ENCODE peak calls at places on chromosomes 2 and 18, in four cellular contexts. One of them, this sample, is unnamed.

GRCh38 chr2:149141046-149141445 is 102.5 kb downstream of the LYPD6B start:
- DNase-seq in adrenal gland: no peak
- DNase-seq in lower lobe of right lung: no peak
- DNase-seq in Panc1: no peak
- DNase-seq in this sample: no peak

GRCh38 chr2:212863185-212863588 is 288.2 kb downstream of the IKZF2 start:
- DNase-seq in lower lobe of right lung: peak; percentile 43
- DNase-seq in Panc1: no peak
- DNase-seq in adrenal gland: peak; percentile 4
- DNase-seq in this sample: peak; percentile 44

GRCh38 chr2:233563663-233564430 is 2.7 kb downstream of the USP40 start:
- DNase-seq in adrenal gland: peak; percentile 3
- DNase-seq in lower lobe of right lung: no peak
- DNase-seq in Panc1: no peak
- DNase-seq in this sample: peak; percentile 4

GRCh38 chr2:8567469-8568108 is 114.3 kb upstream of the ID2 start:
- DNase-seq in lower lobe of right lung: no peak
- DNase-seq in Panc1: no peak
- DNase-seq in adrenal gland: no peak
- DNase-seq in this sample: peak; percentile 10

GRCh38 chr18:78878335-78878734 is 101.3 kb upstream of the SALL3 start:
- DNase-seq in Panc1: no peak
- DNase-seq in adrenal gland: no peak
- DNase-seq in lower lobe of right lung: no peak
- DNase-seq in this sample: no peak

GRCh38 chr18:48033770-48034650 is 103.6 kb upstream of the SMAD2 start:
- DNase-seq in lower lobe of right lung: no peak
- DNase-seq in Panc1: no peak
- DNase-seq in adrenal gland: peak; percentile 56
- DNase-seq in this sample: peak; percentile 10

GRCh38 chr2:23756593-23757292 is 170.2 kb downstream of the ATAD2B start:
- DNase-seq in Panc1: no peak
- DNase-seq in adrenal gland: no peak
- DNase-seq in lower lobe of right lung: no peak
- DNase-seq in this sample: no peak

GRCh38 chr2:69041214-69041613 is 28.2 kb downstream of the ANTXR1 start:
- DNase-seq in Panc1: no peak
- DNase-seq in lower lobe of right lung: no peak
- DNase-seq in adrenal gland: no peak
- DNase-seq in this sample: peak; percentile 58

GRCh38 chr18:49725809-49726514 is 87.4 kb downstream of the ACAA2 start:
- DNase-seq in Panc1: no peak
- DNase-seq in adrenal gland: peak; percentile 33
- DNase-seq in lower lobe of right lung: no peak
- DNase-seq in this sample: peak; percentile 100

GRCh38 chr2:156536534-156536933 is 100.4 kb downstream of the GPD2 start:
- DNase-seq in lower lobe of right lung: no peak
- DNase-seq in Panc1: no peak
- DNase-seq in adrenal gland: no peak
- DNase-seq in this sample: no peak

GRCh38 chr2:182302174-182302573 is 124.7 kb downstream of the PDE1A start:
- DNase-seq in lower lobe of right lung: no peak
- DNase-seq in adrenal gland: no peak
- DNase-seq in Panc1: no peak
- DNase-seq in this sample: peak; percentile 84

GRCh38 chr2:86646329-86646728 is 22.7 kb upstream of the RNF103 start:
- DNase-seq in Panc1: no peak
- DNase-seq in lower lobe of right lung: no peak
- DNase-seq in adrenal gland: no peak
- DNase-seq in this sample: no peak

GRCh38 chr2:231696004-231696367 is 12.3 kb upstream of the PTMA start:
- DNase-seq in Panc1: no peak
- DNase-seq in adrenal gland: no peak
- DNase-seq in lower lobe of right lung: no peak
- DNase-seq in this sample: no peak

GRCh38 chr18:78767648-78768071 is 212.0 kb upstream of the SALL3 start:
- DNase-seq in Panc1: no peak
- DNase-seq in lower lobe of right lung: no peak
- DNase-seq in adrenal gland: no peak
- DNase-seq in this sample: no peak

GRCh38 chr18:61203151-61203550 is 130.1 kb upstream of the CDH20 start:
- DNase-seq in adrenal gland: no peak
- DNase-seq in Panc1: no peak
- DNase-seq in lower lobe of right lung: no peak
- DNase-seq in this sample: no peak

GRCh38 chr2:54432181-54433020 is 23.7 kb upstream of the SPTBN1 start:
- DNase-seq in adrenal gland: no peak
- DNase-seq in lower lobe of right lung: peak; percentile 64
- DNase-seq in Panc1: no peak
- DNase-seq in this sample: no peak

GRCh38 chr2:95347681-95348608 is 50.8 kb downstream of the KCNIP3 start:
- DNase-seq in adrenal gland: no peak
- DNase-seq in Panc1: no peak
- DNase-seq in lower lobe of right lung: no peak
- DNase-seq in this sample: no peak

GRCh38 chr2:223101340-223102039 is 49.5 kb downstream of the KCNE4 start:
- DNase-seq in adrenal gland: no peak
- DNase-seq in Panc1: peak; percentile 10
- DNase-seq in lower lobe of right lung: no peak
- DNase-seq in this sample: peak; percentile 66

GRCh38 chr2:174575124-174575776 is 22.4 kb downstream of the WIPF1 start:
- DNase-seq in adrenal gland: no peak
- DNase-seq in lower lobe of right lung: no peak
- DNase-seq in Panc1: no peak
- DNase-seq in this sample: no peak

GRCh38 chr2:59314367-59314766 is 1073.2 kb upstream of the FANCL start:
- DNase-seq in lower lobe of right lung: no peak
- DNase-seq in adrenal gland: no peak
- DNase-seq in Panc1: no peak
- DNase-seq in this sample: no peak

GRCh38 chr2:59312022-59312421 is 1070.9 kb upstream of the FANCL start:
- DNase-seq in Panc1: no peak
- DNase-seq in adrenal gland: no peak
- DNase-seq in lower lobe of right lung: no peak
- DNase-seq in this sample: no peak

GRCh38 chr2:59308108-59308507 is 1067.0 kb upstream of the FANCL start:
- DNase-seq in Panc1: no peak
- DNase-seq in lower lobe of right lung: no peak
- DNase-seq in adrenal gland: no peak
- DNase-seq in this sample: no peak

DNA sequence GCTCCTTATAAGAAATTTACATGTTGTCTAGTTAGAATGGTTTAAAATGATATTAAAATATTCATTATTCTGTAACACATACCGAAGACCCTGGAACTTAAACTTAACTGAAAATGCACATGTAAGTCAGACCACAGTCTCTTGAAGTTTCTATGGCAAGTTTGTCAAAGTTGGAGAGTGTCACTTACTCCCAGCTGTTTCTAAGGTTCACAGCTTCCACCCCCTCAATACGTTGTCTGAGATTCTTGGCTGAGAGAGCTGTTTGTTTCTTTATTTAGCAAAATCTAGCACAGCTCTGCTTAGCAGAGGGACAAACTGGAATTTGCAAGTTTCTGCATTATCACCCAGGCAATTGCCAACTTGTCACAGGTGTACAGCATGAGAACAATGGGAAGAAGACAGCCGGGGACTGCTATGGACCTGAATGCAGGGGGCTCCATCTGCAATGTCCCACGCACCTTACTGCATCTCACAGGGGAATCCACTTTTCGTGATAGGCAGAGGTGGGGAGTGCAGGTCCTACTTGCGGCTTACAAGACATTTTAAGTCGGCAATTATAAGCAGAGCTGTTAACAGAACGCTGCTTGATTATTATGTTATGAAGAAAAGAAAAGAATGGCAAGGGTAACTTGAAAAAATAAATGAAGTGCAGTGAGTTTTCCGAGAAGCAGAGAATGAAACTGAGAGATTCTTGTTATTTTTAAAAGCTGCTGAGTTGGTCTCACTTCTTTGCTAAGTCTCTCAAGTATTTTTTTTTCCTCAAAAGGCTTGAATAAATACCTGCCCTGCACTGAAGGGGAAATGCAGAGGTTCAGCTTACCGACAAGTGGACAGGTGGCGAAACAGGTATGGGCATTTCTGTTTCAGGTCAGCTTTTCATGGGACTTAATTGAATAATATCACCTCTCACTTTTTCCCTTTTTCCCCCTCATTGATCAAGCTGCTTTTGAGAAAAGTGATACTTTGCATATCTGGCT is 1072.1 kb upstream of the FANCL start:
- DNase-seq in Panc1: no peak
- DNase-seq in adrenal gland: no peak
- DNase-seq in lower lobe of right lung: no peak
- DNase-seq in this sample: no peak
- H3K4me3 ChIP-seq in Panc1: no peak overlapping the region
- H3K4me3 ChIP-seq in adrenal gland: no peak overlapping the region
- H3K4me3 ChIP-seq in lower lobe of right lung: no peak overlapping the region
- H3K4me3 ChIP-seq in this sample: no peak overlapping the region

GRCh38 chr18:12929477-12930083 is 18.2 kb upstream of the SEH1L start:
- DNase-seq in adrenal gland: no peak
- DNase-seq in lower lobe of right lung: no peak
- DNase-seq in Panc1: no peak
- DNase-seq in this sample: no peak

GRCh38 chr18:12930908-12931307 is 16.9 kb upstream of the SEH1L start:
- DNase-seq in lower lobe of right lung: no peak
- DNase-seq in Panc1: no peak
- DNase-seq in adrenal gland: no peak
- DNase-seq in this sample: no peak

GRCh38 chr18:12922266-12922665 is 25.5 kb upstream of the SEH1L start:
- DNase-seq in Panc1: no peak
- DNase-seq in adrenal gland: no peak
- DNase-seq in lower lobe of right lung: no peak
- DNase-seq in this sample: no peak

GRCh38 chr18:12933323-12933722 is 14.5 kb upstream of the SEH1L start:
- DNase-seq in adrenal gland: no peak
- DNase-seq in Panc1: no peak
- DNase-seq in lower lobe of right lung: no peak
- DNase-seq in this sample: no peak

DNA sequence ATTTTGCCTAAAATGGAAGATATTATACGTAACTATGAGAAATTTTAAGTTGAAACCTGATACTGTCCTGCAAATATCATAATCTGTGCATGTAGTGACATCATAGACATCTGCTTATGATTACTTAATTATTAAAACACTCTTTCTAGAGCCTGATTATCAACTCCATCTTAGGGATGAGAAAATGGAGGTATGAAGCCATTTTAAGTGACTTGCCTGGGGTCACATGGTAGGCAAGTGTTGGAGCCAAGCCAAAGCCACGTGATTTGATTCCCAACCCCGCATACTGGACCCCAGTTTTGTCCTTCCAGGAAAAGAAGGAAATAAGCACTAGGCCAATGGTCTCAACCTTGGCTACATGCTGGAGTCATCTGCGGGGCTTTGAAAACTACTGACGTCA is 19.7 kb upstream of the SEH1L start:
- DNase-seq in lower lobe of right lung: no peak
- DNase-seq in adrenal gland: no peak
- DNase-seq in Panc1: no peak
- DNase-seq in this sample: no peak
- TF ChIP-seq CTCF in lower lobe of right lung: no peak
- TF ChIP-seq CTCF in adrenal gland: no peak
- TF ChIP-seq CTCF in Panc1: no peak
- TF ChIP-seq CTCF in this sample: no peak

GRCh38 chr18:8367217-8367988 is 241.8 kb upstream of the RAB12 start:
- DNase-seq in Panc1: no peak
- DNase-seq in adrenal gland: peak; percentile 45
- DNase-seq in lower lobe of right lung: peak; percentile 62
- DNase-seq in this sample: peak; percentile 12
- H3K4me3 ChIP-seq in Panc1: no peak overlapping the region
- H3K4me3 ChIP-seq in adrenal gland: peak overlapping the region; percentile 51
- H3K4me3 ChIP-seq in lower lobe of right lung: peak overlapping the region; percentile 41
- H3K4me3 ChIP-seq in this sample: peak overlapping the region; percentile 8

DNA sequence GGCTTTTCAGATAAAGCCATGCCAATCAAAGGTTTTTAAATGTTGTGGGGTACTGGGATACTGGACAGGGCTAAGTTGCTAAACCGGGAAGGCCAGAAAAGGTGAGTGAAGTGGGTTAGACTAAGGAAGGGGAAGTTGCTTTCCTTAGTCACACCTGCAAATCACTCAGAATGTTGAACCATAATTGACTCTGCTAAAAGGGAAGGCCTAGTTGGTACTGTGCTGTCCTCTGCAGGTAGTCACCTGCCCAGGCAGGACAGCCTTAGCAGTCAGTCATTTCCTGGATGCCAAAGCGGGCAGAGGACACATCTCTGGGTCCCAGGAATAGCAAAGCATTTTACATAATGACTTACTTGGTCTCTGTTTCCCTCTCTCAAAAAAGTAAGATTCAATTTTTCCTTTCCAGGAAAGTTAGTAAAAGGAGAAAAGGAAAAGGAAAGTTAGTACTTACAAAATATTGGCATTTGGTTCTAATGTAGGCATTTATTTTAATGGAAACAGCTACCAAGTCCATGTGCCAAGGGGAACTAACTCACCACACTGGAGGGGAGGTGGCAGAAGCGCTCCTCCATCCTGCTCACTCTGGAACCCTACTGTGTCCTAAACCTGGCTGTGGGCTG is 60.2 kb downstream of the RFTN2 start:
- DNase-seq in adrenal gland: no peak
- DNase-seq in Panc1: no peak
- DNase-seq in lower lobe of right lung: no peak
- DNase-seq in this sample: no peak
- TF ChIP-seq CTCF in adrenal gland: no peak
- TF ChIP-seq CTCF in Panc1: peak; percentile 20
- TF ChIP-seq CTCF in lower lobe of right lung: peak; percentile 13
- TF ChIP-seq CTCF in this sample: no peak

DNA sequence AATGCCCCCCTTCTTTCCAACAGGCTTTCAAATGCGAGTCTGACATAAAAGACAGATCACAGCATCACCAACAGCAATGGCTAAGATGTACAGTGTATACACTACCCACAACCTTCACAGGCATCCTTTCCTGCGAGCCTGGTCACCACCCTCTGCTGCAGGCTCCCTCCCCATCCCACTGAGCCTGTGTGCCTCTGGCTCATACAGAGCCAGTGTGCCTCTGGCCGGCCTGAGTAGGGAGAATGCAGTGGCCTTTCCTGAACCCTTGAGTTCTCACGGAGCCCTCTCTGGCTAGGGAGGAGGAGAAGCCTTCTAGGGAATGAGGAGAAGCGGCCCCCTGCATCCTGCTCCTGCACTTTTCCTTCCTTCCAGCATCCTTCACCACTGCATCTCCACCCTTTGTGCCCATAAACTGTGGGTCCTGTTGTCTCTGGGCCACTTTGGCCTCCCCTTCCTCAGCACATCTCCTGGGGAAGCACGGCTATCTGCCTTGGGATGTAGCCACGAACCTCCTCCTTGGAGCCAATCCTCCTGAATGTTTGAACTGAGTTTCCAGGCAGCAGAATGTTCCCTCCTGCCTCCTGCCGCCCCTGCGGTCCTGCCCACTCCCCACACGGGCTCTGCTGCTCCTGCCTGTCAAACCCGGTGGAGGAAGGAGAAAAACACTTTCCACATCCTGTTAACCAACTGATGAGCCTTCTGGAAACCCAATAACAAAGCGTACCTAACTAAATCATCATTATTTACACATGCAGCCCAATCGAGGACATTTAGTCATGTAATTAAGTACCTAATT is 22.5 kb downstream of the GYPC start:
- DNase-seq in adrenal gland: no peak
- DNase-seq in Panc1: no peak
- DNase-seq in lower lobe of right lung: no peak
- DNase-seq in this sample: no peak
- H3K4me3 ChIP-seq in adrenal gland: no peak overlapping the region
- H3K4me3 ChIP-seq in Panc1: no peak overlapping the region
- H3K4me3 ChIP-seq in lower lobe of right lung: no peak overlapping the region
- H3K4me3 ChIP-seq in this sample: no peak overlapping the region